ENCODE peak calls at places on chromosomes 6 and 20, in five cellular contexts. N is T-helper 17 cell; Z is stimulated activated naive B cell treated with anti-CD40 and anti-IgM and Interleukin-4, amounts not matched to agents 10 μg/mL and 1 μg/mL and 100 μg/mL, for 72 hours; G is CD8-positive, alpha-beta T cell; J is CD4-positive, alpha-beta T cell. W is an unnamed sample.

GRCh38 chr6:16476861-16477260 is 238.5 kb downstream of the GMPR start:
- ATAC-seq in Z (peak; percentile 42), N (no peak), J (no peak), G (no peak), W (no peak)

GRCh38 chr20:13131688-13132087 is 89.4 kb upstream of the ISM1 start:
- ATAC-seq in N (no peak), J (no peak), G (no peak), Z (peak; percentile 51), W (no peak)

GRCh38 chr6:17057322-17057721 is 44.5 kb upstream of the STMND1 start:
- ATAC-seq in G (no peak), J (no peak), Z (no peak), N (no peak), W (no peak)

GRCh38 chr6:128580224-128581110 is 60.1 kb upstream of the PTPRK start:
- ATAC-seq in J (no peak), N (no peak), G (no peak), Z (no peak), W (no peak)

GRCh38 chr20:64049887-64050260 is 435 bp upstream of the SOX18 start:
- ATAC-seq in J (no peak), Z (no peak), G (no peak), N (no peak), W (no peak)

GRCh38 chr20:44894959-44895358 is 9.5 kb downstream of the YWHAB start:
- ATAC-seq in J (no peak), N (peak; percentile 40), Z (no peak), G (no peak), W (no peak)

GRCh38 chr20:20892328-20892727 is 179.9 kb upstream of the RALGAPA2 start:
- ATAC-seq in Z (no peak), G (no peak), J (no peak), N (no peak), W (no peak)

GRCh38 chr20:6582449-6582848 is 185.0 kb upstream of the BMP2 start:
- ATAC-seq in Z (no peak), G (no peak), N (no peak), J (no peak), W (no peak)

GRCh38 chr6:164897523-164898094 is 411.8 kb downstream of the C6orf118 start:
- ATAC-seq in N (no peak), J (no peak), Z (no peak), G (no peak), W (no peak)

GRCh38 chr6:142075516-142076101 is 57.1 kb upstream of the GJE1 start:
- ATAC-seq in Z (no peak), J (no peak), N (peak; percentile 52), G (no peak), W (no peak)

W was measured in gastroesophageal sphincter.